ENCODE peak calls at places on chromosome 6, in four cellular contexts. One of them, this sample, is unnamed.

GRCh38 chr6:43052842-43053544 is 658 bp downstream of the CUL7 start:
- DNase-seq in K562: peak; percentile 67
- DNase-seq in heart right ventricle: peak; percentile 31
- DNase-seq in GM13976: peak; percentile 64
- DNase-seq in this sample: peak; percentile 48

GRCh38 chr6:26195924-26196845 is 109.0 kb downstream of the HFE start:
- DNase-seq in K562: peak; percentile 47
- DNase-seq in heart right ventricle: no peak
- DNase-seq in GM13976: no peak
- DNase-seq in this sample: no peak

GRCh38 chr6:160428818-160429744 is 80.9 kb downstream of the SLC22A3 start:
- DNase-seq in K562: no peak
- DNase-seq in heart right ventricle: no peak
- DNase-seq in GM13976: no peak
- DNase-seq in this sample: no peak

GRCh38 chr6:24919404-24919892 is 16.3 kb downstream of the RIPOR2 start:
- DNase-seq in K562: no peak
- DNase-seq in heart right ventricle: no peak
- DNase-seq in GM13976: no peak
- DNase-seq in this sample: no peak

GRCh38 chr6:399785-400517 is 8.4 kb downstream of the IRF4 start:
- DNase-seq in K562: no peak
- DNase-seq in heart right ventricle: no peak
- DNase-seq in GM13976: peak; percentile 79
- DNase-seq in this sample: peak; percentile 76

GRCh38 chr6:51901766-51902165 is 185.6 kb downstream of the PKHD1 start:
- DNase-seq in K562: no peak
- DNase-seq in heart right ventricle: no peak
- DNase-seq in GM13976: no peak
- DNase-seq in this sample: no peak

GRCh38 chr6:33297956-33298772 is 578 bp downstream of the RGL2 start:
- DNase-seq in K562: peak; percentile 92
- DNase-seq in heart right ventricle: peak; percentile 62
- DNase-seq in GM13976: peak; percentile 89
- DNase-seq in this sample: peak; percentile 85

GRCh38 chr6:82380566-82381185 is 17.1 kb downstream of the TPBG start:
- DNase-seq in K562: no peak
- DNase-seq in heart right ventricle: no peak
- DNase-seq in GM13976: no peak
- DNase-seq in this sample: no peak

GRCh38 chr6:152378154-152378553 is 259.0 kb downstream of the SYNE1 start:
- DNase-seq in K562: no peak
- DNase-seq in heart right ventricle: no peak
- DNase-seq in GM13976: no peak
- DNase-seq in this sample: no peak

GRCh38 chr6:131107166-131107565 is 28.1 kb upstream of the AKAP7 start:
- DNase-seq in K562: peak; percentile 9
- DNase-seq in heart right ventricle: no peak
- DNase-seq in GM13976: no peak
- DNase-seq in this sample: no peak

GRCh38 chr6:48397887-48398286 is 286.9 kb upstream of the PTCHD4 start:
- DNase-seq in K562: no peak
- DNase-seq in heart right ventricle: no peak
- DNase-seq in GM13976: no peak
- DNase-seq in this sample: no peak

GRCh38 chr6:36098920-36099647 is 31.2 kb upstream of the MAPK13 start:
- DNase-seq in K562: peak; percentile 85
- DNase-seq in heart right ventricle: no peak
- DNase-seq in GM13976: no peak
- DNase-seq in this sample: no peak

GRCh38 chr6:119172813-119173212 is 94.3 kb upstream of the FAM184A start:
- DNase-seq in K562: peak; percentile 46
- DNase-seq in heart right ventricle: no peak
- DNase-seq in GM13976: no peak
- DNase-seq in this sample: no peak

GRCh38 chr6:3014675-3015066 is 15.0 kb downstream of the NQO2 start:
- DNase-seq in K562: no peak
- DNase-seq in heart right ventricle: no peak
- DNase-seq in GM13976: no peak
- DNase-seq in this sample: no peak

GRCh38 chr6:143948208-143948607 is 59.9 kb downstream of the PLAGL1 start:
- DNase-seq in K562: no peak
- DNase-seq in heart right ventricle: no peak
- DNase-seq in GM13976: no peak
- DNase-seq in this sample: no peak

GRCh38 chr6:169489642-169490408 is 212.0 kb downstream of the WDR27 start:
- DNase-seq in K562: peak; percentile 14
- DNase-seq in heart right ventricle: no peak
- DNase-seq in GM13976: no peak
- DNase-seq in this sample: no peak

GRCh38 chr6:24524801-24525200 is 30.0 kb downstream of the ALDH5A1 start:
- DNase-seq in K562: peak; percentile 57
- DNase-seq in heart right ventricle: no peak
- DNase-seq in GM13976: peak; percentile 50
- DNase-seq in this sample: peak; percentile 45

GRCh38 chr6:149431905-149432775 is 32.1 kb downstream of the SUMO4 start:
- DNase-seq in K562: peak; percentile 92
- DNase-seq in heart right ventricle: peak; percentile 87
- DNase-seq in GM13976: peak; percentile 88
- DNase-seq in this sample: peak; percentile 88

GRCh38 chr6:109094351-109095035 is at the start of gene SESN1:
- DNase-seq in K562: peak; percentile 92
- DNase-seq in heart right ventricle: peak; percentile 93
- DNase-seq in GM13976: peak; percentile 92
- DNase-seq in this sample: peak; percentile 90

GRCh38 chr6:33205172-33206026 is 944 bp downstream of the HSD17B8 start:
- DNase-seq in K562: peak; percentile 73
- DNase-seq in heart right ventricle: no peak
- DNase-seq in GM13976: no peak
- DNase-seq in this sample: no peak

GRCh38 chr6:106444777-106445507 is 84.4 kb downstream of the CRYBG1 start:
- DNase-seq in K562: peak; percentile 65
- DNase-seq in heart right ventricle: no peak
- DNase-seq in GM13976: peak; percentile 69
- DNase-seq in this sample: peak; percentile 64

GRCh38 chr6:18102783-18103509 is 19.5 kb downstream of the NHLRC1 start:
- DNase-seq in K562: no peak
- DNase-seq in heart right ventricle: no peak
- DNase-seq in GM13976: no peak
- DNase-seq in this sample: no peak

GRCh38 chr6:6760054-6760453 is 171.5 kb downstream of the LY86 start:
- DNase-seq in K562: no peak
- DNase-seq in heart right ventricle: no peak
- DNase-seq in GM13976: no peak
- DNase-seq in this sample: no peak

GRCh38 chr6:46191961-46192360 is 21.2 kb upstream of the ENPP5 start:
- DNase-seq in K562: no peak
- DNase-seq in heart right ventricle: no peak
- DNase-seq in GM13976: no peak
- DNase-seq in this sample: no peak

GRCh38 chr6:11172501-11173337 is 59.7 kb downstream of the NEDD9 start:
- DNase-seq in K562: peak; percentile 76
- DNase-seq in heart right ventricle: peak; percentile 65
- DNase-seq in GM13976: peak; percentile 66
- DNase-seq in this sample: peak; percentile 68

GRCh38 chr6:154848580-154848979 is 115.4 kb downstream of the SCAF8 start:
- DNase-seq in K562: no peak
- DNase-seq in heart right ventricle: no peak
- DNase-seq in GM13976: no peak
- DNase-seq in this sample: no peak

GRCh38 chr6:135062735-135063134 is 8.1 kb upstream of the HBS1L start:
- DNase-seq in K562: peak; percentile 55
- DNase-seq in heart right ventricle: no peak
- DNase-seq in GM13976: no peak
- DNase-seq in this sample: no peak

GRCh38 chr6:155434117-155434516 is 21.5 kb downstream of the NOX3 start:
- DNase-seq in K562: no peak
- DNase-seq in heart right ventricle: no peak
- DNase-seq in GM13976: no peak
- DNase-seq in this sample: no peak

DNA sequence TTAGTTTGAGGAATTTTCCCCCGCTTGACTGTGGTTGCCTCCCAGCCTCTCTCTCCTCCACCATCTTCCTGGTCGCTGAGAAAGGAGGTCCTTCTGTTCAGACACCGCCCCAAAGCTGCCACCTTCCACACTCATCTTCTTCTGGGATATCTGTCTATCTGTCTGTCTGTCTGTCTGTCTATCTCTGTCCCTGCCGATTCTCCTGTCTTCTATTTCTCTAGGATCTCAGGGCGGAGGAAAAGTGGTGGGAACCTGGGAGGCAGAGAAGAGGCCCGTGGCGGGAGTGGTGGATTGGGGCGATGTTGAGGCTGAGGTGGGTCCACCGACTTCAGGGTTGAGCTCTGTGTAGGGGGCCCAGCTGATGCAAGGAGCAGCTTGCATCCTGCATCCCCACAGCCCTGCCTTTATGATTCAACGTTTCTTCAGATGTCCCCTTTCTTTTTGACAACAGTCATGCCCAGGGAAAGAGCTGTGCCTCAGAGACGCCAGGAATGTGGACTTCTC is 196.9 kb upstream of the ZNF184 start:
- DNase-seq in K562: peak; percentile 50
- DNase-seq in heart right ventricle: no peak
- DNase-seq in GM13976: no peak
- DNase-seq in this sample: peak; percentile 18
- TF ChIP-seq CTCF in K562: no peak
- TF ChIP-seq CTCF in heart right ventricle: no peak
- TF ChIP-seq CTCF in GM13976: no peak
- TF ChIP-seq CTCF in this sample: no peak

DNA sequence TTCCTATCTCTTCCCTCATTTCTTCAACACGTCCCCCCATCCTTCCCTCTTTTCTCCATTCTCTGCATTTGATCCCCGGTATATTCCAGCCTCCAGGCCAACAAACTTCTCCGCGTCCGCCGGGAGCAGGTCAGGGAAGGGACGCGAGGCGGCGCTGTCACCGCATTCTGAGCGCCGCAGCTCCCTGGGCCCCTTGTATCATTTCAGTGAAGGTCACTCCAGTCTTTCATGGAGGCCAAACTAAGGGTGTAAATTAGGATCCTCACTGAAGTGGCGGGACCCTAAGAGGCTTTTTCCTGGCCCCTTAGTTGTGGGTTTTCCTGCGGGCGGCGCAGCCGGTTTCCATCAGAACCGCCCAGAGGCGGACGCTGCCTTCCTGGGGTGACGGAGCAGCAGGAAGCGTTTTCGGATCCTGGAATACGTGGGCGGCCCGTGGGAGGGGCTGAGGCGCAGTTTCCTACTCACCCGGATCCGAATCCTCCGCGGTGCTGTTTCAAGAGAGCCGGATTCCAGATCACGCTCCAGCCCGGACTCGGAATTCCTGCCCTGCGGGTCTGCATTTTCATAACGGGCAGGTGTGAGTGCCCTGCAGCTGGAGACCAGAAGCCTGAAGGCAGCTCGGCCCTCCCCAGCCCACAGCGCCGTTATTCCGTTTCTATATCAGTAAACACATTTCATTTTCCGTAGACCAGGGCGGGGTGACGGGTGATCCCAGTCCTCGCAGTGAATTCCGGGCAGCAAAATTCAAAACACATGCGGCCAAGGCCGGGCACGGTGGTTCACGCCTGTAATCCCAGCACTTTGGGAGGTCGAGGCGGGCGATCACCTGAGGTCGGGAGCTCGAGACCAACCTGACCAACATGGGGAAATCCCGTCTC is 3.6 kb upstream of the MICA start:
- DNase-seq in K562: peak; percentile 94
- DNase-seq in heart right ventricle: peak; percentile 91
- DNase-seq in GM13976: peak; percentile 75
- DNase-seq in this sample: peak; percentile 71
- TF ChIP-seq CTCF in K562: peak; percentile 99
- TF ChIP-seq CTCF in heart right ventricle: peak; percentile 90
- TF ChIP-seq CTCF in GM13976: peak; percentile 86
- TF ChIP-seq CTCF in this sample: peak; percentile 94

GRCh38 chr6:90541221-90541620 is 45.7 kb downstream of the MAP3K7 start:
- DNase-seq in K562: no peak
- DNase-seq in heart right ventricle: no peak
- DNase-seq in GM13976: no peak
- DNase-seq in this sample: no peak
- TF ChIP-seq CTCF in K562: no peak
- TF ChIP-seq CTCF in heart right ventricle: no peak
- TF ChIP-seq CTCF in GM13976: no peak
- TF ChIP-seq CTCF in this sample: no peak

GRCh38 chr6:166712554-166713228 is 85.6 kb upstream of the RPS6KA2 start:
- DNase-seq in K562: no peak
- DNase-seq in heart right ventricle: no peak
- DNase-seq in GM13976: no peak
- DNase-seq in this sample: no peak
- TF ChIP-seq CTCF in K562: peak; percentile 40
- TF ChIP-seq CTCF in heart right ventricle: no peak
- TF ChIP-seq CTCF in GM13976: no peak
- TF ChIP-seq CTCF in this sample: no peak

DNA sequence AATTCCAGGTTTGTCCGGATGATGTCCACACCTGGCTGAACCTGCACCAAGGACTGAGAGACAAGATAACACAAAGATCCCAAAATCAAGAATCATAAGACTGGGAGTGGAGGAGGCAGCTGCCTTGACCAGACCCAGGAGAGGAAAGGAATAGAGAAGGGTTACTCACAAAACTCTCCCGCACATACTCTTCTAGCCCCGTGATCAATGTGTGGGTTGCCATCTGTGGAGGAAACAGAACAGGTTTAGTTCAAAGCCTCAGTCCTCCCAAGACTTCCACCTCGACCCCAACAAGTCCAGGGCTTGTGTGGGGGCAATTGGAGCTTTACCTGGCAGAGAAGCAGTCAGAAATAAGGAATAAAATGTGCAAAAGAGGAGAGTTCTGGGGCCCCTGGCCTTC is 11.1 kb downstream of the BAG6 start:
- DNase-seq in K562: no peak
- DNase-seq in heart right ventricle: no peak
- DNase-seq in GM13976: no peak
- DNase-seq in this sample: no peak
- TF ChIP-seq CTCF in K562: no peak
- TF ChIP-seq CTCF in heart right ventricle: no peak
- TF ChIP-seq CTCF in GM13976: no peak
- TF ChIP-seq CTCF in this sample: no peak

This sample was measured in GM10248.